ENCODE peak calls at places on chromosomes 6 and 20, in four cellular contexts. S, O, B and N are unnamed samples.

GRCh38 chr20:3563548-3564177 is 92.8 kb downstream of the ATRN start:
- DNase-seq in B (no peak), O (peak; percentile 41), S (peak; percentile 31), N (no peak)

GRCh38 chr6:25172819-25173218 is 106.4 kb upstream of the CARMIL1 start:
- DNase-seq in S (no peak), O (no peak), B (no peak), N (peak; percentile 69)

GRCh38 chr20:33515569-33516216 is 25.8 kb downstream of the CBFA2T2 start:
- DNase-seq in O (no peak), B (no peak), S (no peak), N (no peak)

GRCh38 chr6:75368151-75368779 is 83.7 kb upstream of the TMEM30A start:
- DNase-seq in B (peak; percentile 50), S (no peak), O (peak; percentile 42), N (no peak)

GRCh38 chr20:47360489-47361267 is 4.2 kb upstream of the ZMYND8 start:
- DNase-seq in O (peak; percentile 60), B (peak; percentile 97), S (no peak), N (peak; percentile 96)

GRCh38 chr6:48994811-48995210 is 468.2 kb downstream of the MMUT start:
- DNase-seq in S (no peak), B (no peak), O (peak; percentile 27), N (no peak)

GRCh38 chr6:41348934-41349333 is 13.5 kb downstream of the NCR2 start:
- DNase-seq in B (no peak), S (no peak), O (no peak), N (no peak)

GRCh38 chr6:20212392-20213111 is at the start of gene MBOAT1:
- DNase-seq in S (peak; percentile 87), O (peak; percentile 68), B (peak; percentile 98), N (peak; percentile 85)

GRCh38 chr6:124234806-124235205 is 431.1 kb downstream of the NKAIN2 start:
- DNase-seq in O (no peak), S (no peak), B (no peak), N (no peak)

GRCh38 chr6:44956426-44956825 is 371.7 kb upstream of the RUNX2 start:
- DNase-seq in B (no peak), S (no peak), O (no peak), N (no peak)

GRCh38 chr6:4240148-4240547 is 104.8 kb upstream of the ECI2 start:
- DNase-seq in O (no peak), S (no peak), B (no peak), N (no peak)

GRCh38 chr20:19926581-19926980 is 90.6 kb upstream of the NAA20 start:
- DNase-seq in O (no peak), B (no peak), S (no peak), N (no peak)

GRCh38 chr6:143223895-143224294 is 163.2 kb downstream of the AIG1 start:
- DNase-seq in O (no peak), S (no peak), B (peak; percentile 76), N (no peak)

GRCh38 chr6:94245395-94245794 is 826.0 kb upstream of the EPHA7 start:
- DNase-seq in S (no peak), O (no peak), B (no peak), N (no peak)

GRCh38 chr6:101668496-101668895 is 275.0 kb downstream of the GRIK2 start:
- DNase-seq in S (no peak), O (no peak), B (no peak), N (no peak)

GRCh38 chr20:3221398-3222226 is 12.3 kb downstream of the ITPA start:
- DNase-seq in B (no peak), S (no peak), O (no peak), N (peak; percentile 66)

GRCh38 chr6:82248233-82248735 is 740 bp upstream of the IBTK start:
- DNase-seq in B (no peak), S (peak; percentile 18), O (peak; percentile 49), N (no peak)

GRCh38 chr20:53606364-53606985 is 12.8 kb upstream of the ZNF217 start:
- DNase-seq in B (no peak), S (peak; percentile 5), O (no peak), N (no peak)

GRCh38 chr20:51128198-51128597 is 105.3 kb upstream of the KCNG1 start:
- DNase-seq in S (no peak), B (no peak), O (no peak), N (no peak)
- H3K27ac ChIP-seq in S (no peak overlapping the region), B (no peak overlapping the region), O (no peak overlapping the region), N (peak overlapping the region; percentile 17)

DNA sequence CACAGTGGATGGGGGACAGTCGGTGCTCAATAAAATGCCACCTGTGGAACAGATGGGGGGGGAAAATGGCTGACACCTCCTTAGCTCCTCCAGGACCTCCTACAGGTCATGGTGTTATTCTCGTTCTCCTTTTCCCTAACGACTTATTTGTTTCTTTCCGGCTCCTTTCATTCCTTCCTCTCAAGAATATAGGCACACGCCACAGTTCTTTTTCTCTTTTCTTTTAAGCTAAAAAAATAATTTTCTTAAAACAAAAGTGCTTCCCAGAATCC is 1.4 kb upstream of the RNASET2 start:
- DNase-seq in S (no peak), B (no peak), O (no peak), N (no peak)
- H3K4me1 ChIP-seq in S (peaks cover 51% of the 10 kb centered on the region), B (peaks cover 2% of the 10 kb centered on the region), O (peaks cover 16% of the 10 kb centered on the region), N (no peaks in the 10 kb centered on the region)

DNA sequence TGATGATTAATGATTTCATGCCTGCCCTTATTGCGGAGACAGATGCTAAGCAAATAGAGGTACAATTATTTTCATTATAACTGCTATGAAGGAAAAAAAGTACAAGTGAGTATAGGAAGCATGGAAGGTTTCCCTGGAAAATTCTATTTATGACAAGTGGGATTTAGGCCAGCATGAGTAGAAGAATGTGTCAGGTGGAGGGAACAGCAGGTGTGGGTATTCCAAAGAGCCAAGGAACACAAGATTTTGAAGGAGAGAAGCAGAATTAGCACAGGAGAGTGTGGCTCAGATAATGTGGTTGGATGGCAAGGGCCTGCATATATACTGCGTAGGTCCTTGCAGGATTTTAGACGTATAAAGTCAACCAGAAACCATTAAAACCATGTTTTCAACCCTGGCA is 11.4 kb downstream of the PLCB1 start:
- DNase-seq in S (no peak), B (no peak), O (no peak), N (no peak)
- H3K4me3 ChIP-seq in S (no peak overlapping the region), B (no peak overlapping the region), O (no peak overlapping the region), N (no peak overlapping the region)

GRCh38 chr6:87623248-87623647 is 33.3 kb downstream of the ORC3 start:
- DNase-seq in O (no peak), S (no peak), B (no peak), N (no peak)
- H3K27ac ChIP-seq in O (no peak overlapping the region), S (no peak overlapping the region), B (no peak overlapping the region), N (no peak overlapping the region)

DNA sequence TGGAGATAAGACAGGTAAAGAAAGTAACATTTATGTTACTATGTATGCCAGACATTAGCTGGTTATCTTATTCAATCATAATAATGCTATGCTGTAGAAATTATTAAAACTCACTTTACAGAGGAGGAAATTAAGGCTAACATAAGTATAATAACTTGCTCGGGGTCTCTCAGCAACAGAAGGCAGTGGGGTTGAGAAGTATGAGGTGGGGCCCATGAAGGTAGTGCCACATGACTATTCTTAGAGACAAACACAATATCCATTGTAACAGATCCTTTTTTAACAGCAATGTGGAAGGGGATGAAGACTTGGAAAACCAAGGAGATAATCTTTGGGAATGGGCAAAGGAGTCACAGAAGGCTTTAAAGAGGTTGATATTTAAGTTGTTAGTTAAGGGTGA is 11.5 kb downstream of the REV3L start:
- DNase-seq in B (no peak), O (no peak), S (no peak), N (no peak)
- H3K4me1 ChIP-seq in B (no peaks in the 10 kb centered on the region), O (peaks cover 20% of the 10 kb centered on the region), S (peaks cover 18% of the 10 kb centered on the region), N (peaks cover 21% of the 10 kb centered on the region)

GRCh38 chr6:71387179-71387578 is 98.6 kb downstream of the OGFRL1 start:
- DNase-seq in O (no peak), S (no peak), B (no peak), N (no peak)
- H3K4me3 ChIP-seq in O (no peak overlapping the region), S (no peak overlapping the region), B (no peak overlapping the region), N (no peak overlapping the region)

GRCh38 chr6:158006821-158007570 is 25.3 kb downstream of the SYNJ2 start:
- DNase-seq in S (no peak), B (no peak), O (no peak), N (no peak)

GRCh38 chr6:158003910-158004695 is 22.4 kb downstream of the SYNJ2 start:
- DNase-seq in S (no peak), B (no peak), O (no peak), N (peak; percentile 14)

GRCh38 chr6:158005626-158006180 is 24.0 kb downstream of the SYNJ2 start:
- DNase-seq in B (no peak), S (no peak), O (no peak), N (no peak)

GRCh38 chr6:158004696-158005095 is 23.0 kb downstream of the SYNJ2 start:
- DNase-seq in S (no peak), B (no peak), O (no peak), N (peak; percentile 19)

GRCh38 chr6:158006331-158006730 is 24.7 kb downstream of the SYNJ2 start:
- DNase-seq in S (no peak), B (no peak), O (no peak), N (no peak)
- H3K27ac ChIP-seq in S (no peak overlapping the region), B (no peak overlapping the region), O (no peak overlapping the region), N (no peak overlapping the region)

GRCh38 chr6:137873273-137873762 is 6.3 kb downstream of the TNFAIP3 start:
- DNase-seq in S (no peak), B (peak; percentile 88), O (no peak), N (no peak)
- H3K4me1 ChIP-seq in S (peaks cover 76% of the 10 kb centered on the region), B (peaks cover 7% of the 10 kb centered on the region), O (peaks cover under 1% of the 10 kb centered on the region), N (peaks cover 42% of the 10 kb centered on the region)

DNA sequence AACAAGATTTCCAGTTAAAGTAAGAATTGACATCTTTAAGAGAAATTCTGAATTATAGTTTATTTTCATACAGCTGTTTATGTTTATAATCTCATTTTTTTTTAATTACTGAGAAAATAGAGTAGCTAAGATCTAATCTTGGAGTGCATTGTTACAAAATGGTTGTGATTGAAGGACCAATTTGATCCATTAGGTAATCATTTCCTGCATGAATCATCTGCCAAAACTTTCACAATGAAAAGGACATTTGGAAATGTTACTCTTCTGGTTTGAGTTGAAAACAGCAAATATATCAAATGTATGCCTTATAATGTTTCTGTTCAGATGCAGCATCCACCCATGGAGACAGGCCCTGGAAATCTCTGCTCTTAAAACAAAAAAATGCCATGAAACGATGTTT is 19.0 kb downstream of the TUBB2A start:
- DNase-seq in O (no peak), B (no peak), S (no peak), N (no peak)
- H3K4me3 ChIP-seq in O (no peak overlapping the region), B (no peak overlapping the region), S (no peak overlapping the region), N (no peak overlapping the region)

DNA sequence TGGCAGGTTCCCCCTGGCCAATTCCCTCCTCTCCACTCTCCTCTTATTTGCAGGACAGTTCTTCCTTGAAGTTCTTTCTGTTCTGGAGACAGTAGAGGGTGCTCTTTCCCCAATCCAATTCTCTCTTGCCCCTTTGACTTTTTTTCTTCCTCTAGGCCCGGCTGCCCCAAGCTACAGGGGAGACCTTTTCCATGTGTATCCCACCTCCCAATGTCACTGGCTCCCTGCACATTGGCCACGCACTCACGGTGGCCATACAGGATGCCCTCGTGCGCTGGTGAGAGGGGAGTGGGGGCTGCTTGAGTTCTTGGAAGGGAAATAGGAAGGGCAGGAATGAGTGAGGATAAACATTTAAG is 1.5 kb downstream of the VARS2 start:
- DNase-seq in O (peak; percentile 55), B (peak; percentile 63), S (no peak), N (no peak)
- H3K27ac ChIP-seq in O (no peak overlapping the region), B (peak overlapping the region; percentile 76), S (peak overlapping the region; percentile 81), N (peak overlapping the region; percentile 66)